ENCODE peak calls at places on chromosomes 6 and 20, in six cellular contexts. One of them, this sample, is unnamed.
A peak's percentile ranks its signal among the peaks of the same experiment; 100 is the strongest.

GRCh38 chr6:152123076-152123475 is 315.6 kb downstream of the ESR1 start:
- DNase-seq in adrenal gland: no peak
- DNase-seq in stomach: no peak
- DNase-seq in testis: no peak
- DNase-seq in tibial nerve: no peak
- DNase-seq in GM12891: no peak
- DNase-seq in this sample: no peak

GRCh38 chr6:39800388-39801032 is 8.3 kb downstream of the DAAM2 start:
- DNase-seq in adrenal gland: no peak
- DNase-seq in stomach: no peak
- DNase-seq in testis: no peak
- DNase-seq in tibial nerve: no peak
- DNase-seq in GM12891: no peak
- DNase-seq in this sample: no peak

GRCh38 chr6:31007694-31008093 is 2.6 kb upstream of the MUC22 start:
- DNase-seq in adrenal gland: no peak
- DNase-seq in stomach: no peak
- DNase-seq in testis: no peak
- DNase-seq in tibial nerve: no peak
- DNase-seq in GM12891: no peak
- DNase-seq in this sample: peak; percentile 81

GRCh38 chr6:378958-379366 is 12.6 kb upstream of the IRF4 start:
- DNase-seq in adrenal gland: no peak
- DNase-seq in stomach: no peak
- DNase-seq in testis: no peak
- DNase-seq in tibial nerve: no peak
- DNase-seq in GM12891: no peak
- DNase-seq in this sample: no peak

GRCh38 chr6:156427345-156427744 is 349.8 kb upstream of the ARID1B start:
- DNase-seq in adrenal gland: peak; percentile 30
- DNase-seq in stomach: no peak
- DNase-seq in testis: no peak
- DNase-seq in tibial nerve: peak; percentile 14
- DNase-seq in GM12891: no peak
- DNase-seq in this sample: peak; percentile 2

GRCh38 chr20:35837577-35838195 is 65.9 kb downstream of the PHF20 start:
- DNase-seq in adrenal gland: no peak
- DNase-seq in stomach: no peak
- DNase-seq in testis: no peak
- DNase-seq in tibial nerve: no peak
- DNase-seq in GM12891: no peak
- DNase-seq in this sample: no peak

GRCh38 chr6:159819932-159820640 is 20.0 kb downstream of the PNLDC1 start:
- DNase-seq in adrenal gland: no peak
- DNase-seq in stomach: no peak
- DNase-seq in testis: no peak
- DNase-seq in tibial nerve: no peak
- DNase-seq in GM12891: no peak
- DNase-seq in this sample: no peak

GRCh38 chr6:19605624-19606023 is 231.5 kb upstream of the ID4 start:
- DNase-seq in adrenal gland: no peak
- DNase-seq in stomach: no peak
- DNase-seq in testis: no peak
- DNase-seq in tibial nerve: no peak
- DNase-seq in GM12891: no peak
- DNase-seq in this sample: no peak

GRCh38 chr6:29759457-29759856 is 36.2 kb downstream of the HLA-F start:
- DNase-seq in adrenal gland: no peak
- DNase-seq in stomach: no peak
- DNase-seq in testis: no peak
- DNase-seq in tibial nerve: no peak
- DNase-seq in GM12891: no peak
- DNase-seq in this sample: no peak

GRCh38 chr6:12947191-12947795 is 230.7 kb downstream of the PHACTR1 start:
- DNase-seq in adrenal gland: no peak
- DNase-seq in stomach: no peak
- DNase-seq in testis: no peak
- DNase-seq in tibial nerve: no peak
- DNase-seq in GM12891: no peak
- DNase-seq in this sample: no peak

GRCh38 chr20:1375515-1375914 is 17.3 kb downstream of the FKBP1A start:
- DNase-seq in adrenal gland: no peak
- DNase-seq in stomach: no peak
- DNase-seq in testis: no peak
- DNase-seq in tibial nerve: no peak
- DNase-seq in GM12891: no peak
- DNase-seq in this sample: no peak

GRCh38 chr20:4811661-4812181 is 90.0 kb downstream of the PRND start:
- DNase-seq in adrenal gland: peak; percentile 47
- DNase-seq in stomach: peak; percentile 67
- DNase-seq in testis: peak; percentile 59
- DNase-seq in tibial nerve: peak; percentile 37
- DNase-seq in GM12891: no peak
- DNase-seq in this sample: no peak

GRCh38 chr20:44733341-44734069 is 12.2 kb upstream of the KCNK15 start:
- DNase-seq in adrenal gland: peak; percentile 72
- DNase-seq in stomach: peak; percentile 81
- DNase-seq in testis: peak; percentile 83
- DNase-seq in tibial nerve: peak; percentile 57
- DNase-seq in GM12891: peak; percentile 44
- DNase-seq in this sample: no peak

GRCh38 chr6:6803180-6803978 is 214.9 kb downstream of the LY86 start:
- DNase-seq in adrenal gland: no peak
- DNase-seq in stomach: peak; percentile 60
- DNase-seq in testis: no peak
- DNase-seq in tibial nerve: no peak
- DNase-seq in GM12891: peak; percentile 54
- DNase-seq in this sample: no peak

GRCh38 chr6:128314190-128314589 is 206.2 kb downstream of the PTPRK start:
- DNase-seq in adrenal gland: no peak
- DNase-seq in stomach: no peak
- DNase-seq in testis: no peak
- DNase-seq in tibial nerve: no peak
- DNase-seq in GM12891: no peak
- DNase-seq in this sample: no peak

GRCh38 chr20:63703471-63703975 is 4.3 kb downstream of the ARFRP1 start:
- DNase-seq in adrenal gland: no peak
- DNase-seq in stomach: no peak
- DNase-seq in testis: no peak
- DNase-seq in tibial nerve: no peak
- DNase-seq in GM12891: no peak
- DNase-seq in this sample: no peak
- TF ChIP-seq POLR2A in adrenal gland: no peak
- TF ChIP-seq POLR2A in stomach: no peak
- TF ChIP-seq POLR2A in testis: no peak
- TF ChIP-seq POLR2A in tibial nerve: no peak
- TF ChIP-seq POLR2A in GM12891: no peak
- TF ChIP-seq POLR2A in this sample: no peak

GRCh38 chr6:71478834-71479541 is 190.4 kb downstream of the OGFRL1 start:
- DNase-seq in adrenal gland: no peak
- DNase-seq in stomach: no peak
- DNase-seq in testis: no peak
- DNase-seq in tibial nerve: no peak
- DNase-seq in GM12891: no peak
- DNase-seq in this sample: no peak
- TF ChIP-seq POLR2A in adrenal gland: no peak
- TF ChIP-seq POLR2A in stomach: no peak
- TF ChIP-seq POLR2A in testis: no peak
- TF ChIP-seq POLR2A in tibial nerve: no peak
- TF ChIP-seq POLR2A in GM12891: no peak
- TF ChIP-seq POLR2A in this sample: no peak

DNA sequence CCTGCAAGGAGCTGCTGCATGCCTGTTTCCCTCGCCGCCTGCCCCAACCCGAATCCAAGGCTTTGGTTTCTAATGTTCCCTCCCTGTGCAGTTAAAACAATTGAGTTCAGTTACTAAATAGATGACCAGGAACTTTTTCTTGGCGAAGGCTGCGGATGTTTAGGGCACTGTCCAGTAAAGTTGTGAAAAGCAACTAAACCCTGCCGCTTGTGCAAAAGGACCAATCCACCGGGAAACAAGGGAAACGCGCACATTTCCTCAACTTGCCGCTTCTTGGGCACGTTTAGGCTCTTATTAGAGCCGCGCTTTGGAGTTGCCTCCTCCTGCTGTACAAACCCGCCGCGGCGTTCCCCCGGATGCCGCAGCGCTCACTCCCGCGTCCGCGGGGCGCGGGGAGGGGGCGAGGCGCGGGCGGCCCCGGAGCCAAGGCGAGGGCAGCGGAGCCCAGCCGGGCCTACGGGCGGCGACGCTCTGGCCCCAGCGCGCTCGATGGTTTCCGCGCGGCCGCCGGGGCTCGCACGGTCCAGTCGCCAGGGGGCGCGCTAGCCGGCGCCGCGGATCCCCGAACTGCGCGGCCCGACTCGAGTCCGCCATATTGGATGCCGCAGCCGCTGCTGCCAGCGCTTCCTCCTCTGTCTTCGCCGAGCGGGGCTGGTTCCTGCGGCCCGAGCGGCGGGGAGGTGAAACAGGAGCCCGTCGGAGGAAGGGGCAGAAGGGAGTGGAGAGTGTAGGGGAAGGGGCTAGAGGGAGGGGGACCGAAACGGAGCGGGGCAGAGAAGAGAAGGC is at the start of gene SCAF8:
- DNase-seq in adrenal gland: peak; percentile 76
- DNase-seq in stomach: peak; percentile 87
- DNase-seq in testis: peak; percentile 84
- DNase-seq in tibial nerve: peak; percentile 60
- DNase-seq in GM12891: peak; percentile 76
- DNase-seq in this sample: peak; percentile 60
- TF ChIP-seq POLR2A in adrenal gland: peak; percentile 42
- TF ChIP-seq POLR2A in stomach: no peak
- TF ChIP-seq POLR2A in testis: no peak
- TF ChIP-seq POLR2A in tibial nerve: peak; percentile 18
- TF ChIP-seq POLR2A in GM12891: peak; percentile 75
- TF ChIP-seq POLR2A in this sample: peak; percentile 35

GRCh38 chr6:73451166-73452106 is 661 bp downstream of the CGAS start:
- DNase-seq in adrenal gland: peak; percentile 15
- DNase-seq in stomach: peak; percentile 38
- DNase-seq in testis: peak; percentile 47
- DNase-seq in tibial nerve: no peak
- DNase-seq in GM12891: peak; percentile 49
- DNase-seq in this sample: no peak
- TF ChIP-seq POLR2A in adrenal gland: no peak
- TF ChIP-seq POLR2A in stomach: no peak
- TF ChIP-seq POLR2A in testis: no peak
- TF ChIP-seq POLR2A in tibial nerve: no peak
- TF ChIP-seq POLR2A in GM12891: no peak
- TF ChIP-seq POLR2A in this sample: no peak